ENCODE peak calls at places on chromosomes 11 and 22, in eight cellular contexts. One of them, this sample, is unnamed.

GRCh38 chr11:64713031-64713780 is 9.8 kb downstream of the NRXN2 start:
- DNase-seq in NCI-H460: no peak
- DNase-seq in AG04450: no peak
- DNase-seq in brain microvascular endothelial cell: no peak
- DNase-seq in M059J: no peak
- DNase-seq in psoas muscle: no peak
- DNase-seq in CD4-positive, CD25-positive, alpha-beta regulatory T cell: no peak
- DNase-seq in activated CD4-positive, CD25-positive, alpha-beta regulatory T cell treated with anti-CD3 and anti-CD28 coated beads, Interleukin-2, amount 50 U/mL, for 16 hours: no peak
- DNase-seq in this sample: peak

GRCh38 chr22:39176067-39176621 is 23.7 kb upstream of the CBX7 start:
- DNase-seq in M059J: peak
- DNase-seq in brain microvascular endothelial cell: peak
- DNase-seq in activated CD4-positive, CD25-positive, alpha-beta regulatory T cell treated with anti-CD3 and anti-CD28 coated beads, Interleukin-2, amount 50 U/mL, for 16 hours: no peak
- DNase-seq in psoas muscle: peak
- DNase-seq in CD4-positive, CD25-positive, alpha-beta regulatory T cell: no peak
- DNase-seq in AG04450: no peak
- DNase-seq in NCI-H460: peak
- DNase-seq in this sample: peak

GRCh38 chr11:62444271-62444833 is 25.5 kb downstream of the SCGB1A1 start:
- DNase-seq in M059J: peak
- DNase-seq in brain microvascular endothelial cell: peak
- DNase-seq in CD4-positive, CD25-positive, alpha-beta regulatory T cell: no peak
- DNase-seq in activated CD4-positive, CD25-positive, alpha-beta regulatory T cell treated with anti-CD3 and anti-CD28 coated beads, Interleukin-2, amount 50 U/mL, for 16 hours: no peak
- DNase-seq in psoas muscle: peak
- DNase-seq in AG04450: peak
- DNase-seq in NCI-H460: no peak
- DNase-seq in this sample: peak

GRCh38 chr11:83195176-83195531 is 1.6 kb downstream of the ANKRD42 start:
- DNase-seq in psoas muscle: no peak
- DNase-seq in CD4-positive, CD25-positive, alpha-beta regulatory T cell: no peak
- DNase-seq in M059J: peak
- DNase-seq in brain microvascular endothelial cell: no peak
- DNase-seq in NCI-H460: no peak
- DNase-seq in activated CD4-positive, CD25-positive, alpha-beta regulatory T cell treated with anti-CD3 and anti-CD28 coated beads, Interleukin-2, amount 50 U/mL, for 16 hours: no peak
- DNase-seq in AG04450: no peak
- DNase-seq in this sample: peak

GRCh38 chr11:116557261-116557660 is 215.5 kb downstream of the BUD13 start:
- DNase-seq in AG04450: no peak
- DNase-seq in brain microvascular endothelial cell: no peak
- DNase-seq in psoas muscle: no peak
- DNase-seq in NCI-H460: no peak
- DNase-seq in M059J: peak
- DNase-seq in activated CD4-positive, CD25-positive, alpha-beta regulatory T cell treated with anti-CD3 and anti-CD28 coated beads, Interleukin-2, amount 50 U/mL, for 16 hours: no peak
- DNase-seq in CD4-positive, CD25-positive, alpha-beta regulatory T cell: no peak
- DNase-seq in this sample: no peak

GRCh38 chr22:19986410-19987341 is 29.9 kb downstream of the ARVCF start:
- DNase-seq in NCI-H460: peak
- DNase-seq in brain microvascular endothelial cell: peak
- DNase-seq in psoas muscle: peak
- DNase-seq in CD4-positive, CD25-positive, alpha-beta regulatory T cell: peak
- DNase-seq in activated CD4-positive, CD25-positive, alpha-beta regulatory T cell treated with anti-CD3 and anti-CD28 coated beads, Interleukin-2, amount 50 U/mL, for 16 hours: peak
- DNase-seq in AG04450: peak
- DNase-seq in M059J: peak
- DNase-seq in this sample: peak

GRCh38 chr11:8209208-8209807 is 40.5 kb upstream of the RIC3 start:
- DNase-seq in brain microvascular endothelial cell: no peak
- DNase-seq in CD4-positive, CD25-positive, alpha-beta regulatory T cell: peak
- DNase-seq in M059J: no peak
- DNase-seq in psoas muscle: no peak
- DNase-seq in activated CD4-positive, CD25-positive, alpha-beta regulatory T cell treated with anti-CD3 and anti-CD28 coated beads, Interleukin-2, amount 50 U/mL, for 16 hours: no peak
- DNase-seq in AG04450: no peak
- DNase-seq in NCI-H460: no peak
- DNase-seq in this sample: no peak

GRCh38 chr11:96098511-96099241 is 174.8 kb upstream of the MTMR2 start:
- DNase-seq in CD4-positive, CD25-positive, alpha-beta regulatory T cell: no peak
- DNase-seq in NCI-H460: no peak
- DNase-seq in AG04450: no peak
- DNase-seq in brain microvascular endothelial cell: no peak
- DNase-seq in psoas muscle: no peak
- DNase-seq in activated CD4-positive, CD25-positive, alpha-beta regulatory T cell treated with anti-CD3 and anti-CD28 coated beads, Interleukin-2, amount 50 U/mL, for 16 hours: no peak
- DNase-seq in M059J: peak
- DNase-seq in this sample: no peak

GRCh38 chr11:3052109-3052479 is 5.1 kb downstream of the CARS1 start:
- DNase-seq in psoas muscle: no peak
- DNase-seq in CD4-positive, CD25-positive, alpha-beta regulatory T cell: no peak
- DNase-seq in brain microvascular endothelial cell: no peak
- DNase-seq in M059J: peak
- DNase-seq in activated CD4-positive, CD25-positive, alpha-beta regulatory T cell treated with anti-CD3 and anti-CD28 coated beads, Interleukin-2, amount 50 U/mL, for 16 hours: no peak
- DNase-seq in NCI-H460: no peak
- DNase-seq in AG04450: no peak
- DNase-seq in this sample: no peak

GRCh38 chr22:47376901-47377520 is 614.6 kb downstream of the TBC1D22A start:
- DNase-seq in NCI-H460: no peak
- DNase-seq in psoas muscle: no peak
- DNase-seq in CD4-positive, CD25-positive, alpha-beta regulatory T cell: no peak
- DNase-seq in activated CD4-positive, CD25-positive, alpha-beta regulatory T cell treated with anti-CD3 and anti-CD28 coated beads, Interleukin-2, amount 50 U/mL, for 16 hours: no peak
- DNase-seq in brain microvascular endothelial cell: no peak
- DNase-seq in AG04450: no peak
- DNase-seq in M059J: no peak
- DNase-seq in this sample: no peak

GRCh38 chr11:45444796-45445195 is 158.7 kb upstream of the SYT13 start:
- DNase-seq in CD4-positive, CD25-positive, alpha-beta regulatory T cell: no peak
- DNase-seq in brain microvascular endothelial cell: no peak
- DNase-seq in psoas muscle: no peak
- DNase-seq in NCI-H460: no peak
- DNase-seq in AG04450: no peak
- DNase-seq in M059J: peak
- DNase-seq in activated CD4-positive, CD25-positive, alpha-beta regulatory T cell treated with anti-CD3 and anti-CD28 coated beads, Interleukin-2, amount 50 U/mL, for 16 hours: no peak
- DNase-seq in this sample: no peak